ENCODE peak calls at places on chromosomes 13 and 19, in four cellular contexts. D is hepatic stellate cell; V is central memory CD4-positive, alpha-beta T cell; U is T-helper 22 cell. G is an unnamed sample.

GRCh38 chr13:60869941-60870613 is 473.1 kb downstream of the TDRD3 start:
- DNase-seq in U (no peak), D (no peak), V (no peak), G (no peak)

GRCh38 chr13:31192306-31192705 is 7.5 kb upstream of the B3GLCT start:
- DNase-seq in D (no peak), U (no peak), V (no peak), G (no peak)

GRCh38 chr19:47310819-47311218 is 1.2 kb downstream of the C5AR1 start:
- DNase-seq in D (no peak), U (no peak), V (no peak), G (no peak)

GRCh38 chr19:16825312-16826168 is 3.7 kb upstream of the SIN3B start:
- DNase-seq in V (no peak), D (peak), U (no peak), G (no peak)

GRCh38 chr13:32824061-32824460 is 192.2 kb upstream of the KL start:
- DNase-seq in V (no peak), U (no peak), D (no peak), G (no peak)

GRCh38 chr13:57286511-57287098 is 119.6 kb downstream of the PRR20E start:
- DNase-seq in V (no peak), D (no peak), U (no peak), G (no peak)

GRCh38 chr13:113129921-113130750 is 7.5 kb downstream of the F10 start:
- DNase-seq in D (no peak), U (no peak), V (no peak), G (no peak)

GRCh38 chr13:30466841-30467252 is 1.1 kb upstream of the HMGB1 start:
- DNase-seq in V (no peak), D (no peak), U (no peak), G (peak)

GRCh38 chr19:38706792-38707511 is 37.3 kb downstream of the CAPN12 start:
- DNase-seq in V (no peak), D (no peak), U (no peak), G (no peak)

GRCh38 chr19:29596885-29597525 is 9.1 kb upstream of the POP4 start:
- DNase-seq in V (no peak), D (no peak), U (no peak), G (no peak)

GRCh38 chr19:55311797-55312196 is 13.3 kb downstream of the TMEM150B start:
- DNase-seq in D (no peak), U (no peak), V (no peak), G (no peak)

GRCh38 chr19:30406220-30406944 is 34.2 kb downstream of the ZNF536 start:
- DNase-seq in U (no peak), V (no peak), D (no peak), G (no peak)

GRCh38 chr19:4432918-4433506 is 24.6 kb downstream of the UBXN6 start:
- DNase-seq in V (no peak), D (no peak), U (no peak), G (no peak)

GRCh38 chr19:43353606-43354304 is at the start of gene CD177:
- DNase-seq in D (no peak), V (no peak), U (no peak), G (no peak)

GRCh38 chr19:6738726-6739389 is 622 bp upstream of the TRIP10 start:
- DNase-seq in D (no peak), V (no peak), U (no peak), G (no peak)

GRCh38 chr19:16595097-16595496 is 22.9 kb upstream of the SLC35E1 start:
- DNase-seq in V (no peak), D (no peak), U (no peak), G (no peak)

GRCh38 chr19:47039239-47039874 is 9.1 kb downstream of the TMEM160 start:
- DNase-seq in D (no peak), V (no peak), U (no peak), G (no peak)

GRCh38 chr13:87234981-87235380 is 436.2 kb upstream of the SLITRK5 start:
- DNase-seq in U (no peak), D (no peak), V (no peak), G (peak)

GRCh38 chr19:50046649-50047503 is 21.1 kb downstream of the ZNF473 start:
- DNase-seq in V (peak), D (no peak), U (peak), G (peak)

GRCh38 chr13:20828540-20829364 is 55.0 kb upstream of the EEF1AKMT1 start:
- DNase-seq in D (peak), V (peak), U (no peak), G (peak)

GRCh38 chr13:31767175-31767900 is 28.0 kb downstream of the RXFP2 start:
- DNase-seq in V (no peak), D (peak), U (no peak), G (no peak)

GRCh38 chr13:97621025-97621424 is 187.1 kb downstream of the RAP2A start:
- DNase-seq in U (no peak), V (no peak), D (no peak), G (no peak)

GRCh38 chr13:64130600-64130999 is 2715.0 kb upstream of the PCDH20 start:
- DNase-seq in D (no peak), V (no peak), U (no peak), G (no peak)

GRCh38 chr13:30855569-30855968 is 50.5 kb upstream of the MEDAG start:
- DNase-seq in D (no peak), U (no peak), V (no peak), G (no peak)

GRCh38 chr19:49157445-49158224 is at the start of gene TRPM4:
- DNase-seq in V (no peak), D (peak), U (no peak), G (peak)

GRCh38 chr19:12721656-12722565 is 1.8 kb downstream of the TNPO2 start:
- DNase-seq in D (peak), U (peak), V (peak), G (peak)

GRCh38 chr13:28181413-28181812 is 43.1 kb downstream of the PAN3 start:
- DNase-seq in D (no peak), U (no peak), V (no peak), G (no peak)

GRCh38 chr19:6234527-6234926 is 45.2 kb downstream of the MLLT1 start:
- DNase-seq in U (no peak), V (no peak), D (no peak), G (no peak)